ENCODE peak calls at places on chromosomes 12 and 14, in five cellular contexts. W is GM06990, Y is astrocyte, H is mammary epithelial cell, F is adrenal gland. N is an unnamed sample. For H3K36me3 and H3K27me3, the result is how much of the 10 kb centered on the place peaks cover.

GRCh38 chr14:56046546-56046945 is 71.7 kb upstream of the PELI2 start:
- DNase-seq in W (no peak), F (no peak), Y (no peak), H (no peak), N (no peak)

GRCh38 chr12:95060951-95061350 is 12.5 kb downstream of the NR2C1 start:
- DNase-seq in Y (no peak), H (no peak), W (no peak), F (no peak), N (no peak)

GRCh38 chr12:15599266-15600037 is 189.7 kb downstream of the EPS8 start:
- DNase-seq in Y (peak), F (no peak), H (peak), W (no peak), N (peak)

GRCh38 chr12:46657416-46658411 is 168.1 kb downstream of the SLC38A4 start:
- DNase-seq in Y (peak), H (no peak), F (no peak), W (no peak), N (no peak)

GRCh38 chr12:45327823-45328383 is 112.0 kb downstream of the ANO6 start:
- DNase-seq in Y (peak), W (no peak), F (no peak), H (no peak), N (no peak)

GRCh38 chr12:122917508-122918227 is 21.7 kb upstream of the VPS37B start:
- DNase-seq in H (peak), W (no peak), Y (peak), F (peak), N (peak)

GRCh38 chr12:88142610-88142991 is 494 bp downstream of the TMTC3 start:
- DNase-seq in W (no peak), Y (no peak), F (peak), H (peak), N (no peak)

GRCh38 chr12:4562034-4562657 is at the start of gene DYRK4:
- DNase-seq in F (peak), W (no peak), Y (peak), H (peak), N (peak)

GRCh38 chr14:29749327-29749726 is 178.3 kb downstream of the PRKD1 start:
- DNase-seq in Y (peak), F (no peak), W (no peak), H (no peak), N (peak)

GRCh38 chr14:103121846-103122577 is 1.2 kb upstream of the TNFAIP2 start:
- DNase-seq in H (no peak), Y (peak), F (peak), W (no peak), N (no peak)

GRCh38 chr14:85122690-85123089 is 407.3 kb upstream of the FLRT2 start:
- DNase-seq in H (peak), F (no peak), Y (peak), W (no peak), N (no peak)

GRCh38 chr14:56422703-56423213 is 156.8 kb upstream of the TMEM260 start:
- DNase-seq in Y (peak), H (peak), W (no peak), F (peak), N (peak)

GRCh38 chr14:49984419-49984818 is 91.5 kb downstream of the ARF6 start:
- DNase-seq in F (no peak), Y (peak), H (no peak), W (no peak), N (no peak)

DNA sequence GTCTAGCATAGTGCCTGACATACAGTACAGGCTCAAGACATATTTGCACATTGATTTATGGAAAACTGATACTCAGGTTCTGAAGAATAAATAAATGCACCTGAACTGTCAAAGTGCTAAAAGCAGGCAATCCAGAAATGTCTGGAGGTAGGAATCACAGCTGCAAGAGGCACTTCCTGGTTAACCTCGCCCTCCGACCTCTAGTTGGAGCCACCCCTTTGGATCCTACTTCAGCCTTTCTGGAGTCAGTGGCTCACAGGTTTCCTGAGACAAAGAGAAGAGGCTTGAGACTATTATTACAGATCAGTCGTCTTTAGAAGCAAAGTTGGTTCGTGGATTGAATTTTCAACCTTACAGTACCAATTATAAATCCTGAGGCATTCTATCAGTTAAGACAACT is 13.0 kb downstream of the TCP11L2 start:
- DNase-seq in H (no peak), Y (no peak), F (no peak), W (no peak), N (no peak)
- H3K36me3 ChIP-seq in H (under half), Y (under half), F (under half), W (under half), N (under half)

GRCh38 chr12:116945901-116946550 is 35.3 kb downstream of the FBXW8 start:
- DNase-seq in Y (no peak), H (no peak), W (no peak), F (no peak), N (no peak)
- H3K27me3 ChIP-seq in Y (under half), H (under half), W (under half), F (under half), N (under half)

DNA sequence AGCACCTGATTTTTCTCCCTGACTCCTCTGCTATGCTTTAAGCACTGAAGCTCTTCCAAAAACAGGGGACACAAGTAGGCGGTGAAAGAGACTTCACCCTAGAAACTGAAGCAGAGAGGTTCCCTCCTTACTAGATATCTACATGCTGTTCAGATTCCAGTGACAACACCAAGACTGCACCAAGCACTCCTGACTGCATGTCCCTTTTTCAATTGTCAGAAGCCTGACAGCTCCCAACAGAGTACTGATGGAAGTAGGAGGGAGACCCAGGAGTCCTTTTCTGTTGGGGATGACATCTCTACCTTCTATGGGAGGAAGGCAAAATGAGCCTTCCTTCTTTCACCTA is 10.4 kb downstream of the DCTN2 start:
- DNase-seq in H (no peak), F (no peak), Y (no peak), W (no peak), N (no peak)
- H3K36me3 ChIP-seq in H (under half), F (half or more), Y (under half), W (under half), N (under half)

GRCh38 chr12:113551563-113551962 is 79.9 kb upstream of the LHX5 start:
- DNase-seq in F (no peak), H (no peak), W (no peak), Y (no peak), N (no peak)
- H3K27me3 ChIP-seq in F (under half), H (under half), W (under half), Y (under half), N (under half)

GRCh38 chr12:55815473-55815872 is 2.1 kb downstream of the SARNP start:
- DNase-seq in Y (no peak), W (no peak), H (no peak), F (no peak), N (no peak)

GRCh38 chr12:55818886-55819285 is 1.0 kb downstream of the ORMDL2 start:
- DNase-seq in Y (peak), H (no peak), W (no peak), F (no peak), N (no peak)

GRCh38 chr12:55818140-55818728 is 393 bp downstream of the ORMDL2 start:
- DNase-seq in W (no peak), Y (no peak), H (no peak), F (no peak), N (no peak)

GRCh38 chr12:55816876-55817351 is 610 bp downstream of the SARNP start:
- DNase-seq in H (no peak), Y (peak), F (peak), W (peak), N (no peak)

DNA sequence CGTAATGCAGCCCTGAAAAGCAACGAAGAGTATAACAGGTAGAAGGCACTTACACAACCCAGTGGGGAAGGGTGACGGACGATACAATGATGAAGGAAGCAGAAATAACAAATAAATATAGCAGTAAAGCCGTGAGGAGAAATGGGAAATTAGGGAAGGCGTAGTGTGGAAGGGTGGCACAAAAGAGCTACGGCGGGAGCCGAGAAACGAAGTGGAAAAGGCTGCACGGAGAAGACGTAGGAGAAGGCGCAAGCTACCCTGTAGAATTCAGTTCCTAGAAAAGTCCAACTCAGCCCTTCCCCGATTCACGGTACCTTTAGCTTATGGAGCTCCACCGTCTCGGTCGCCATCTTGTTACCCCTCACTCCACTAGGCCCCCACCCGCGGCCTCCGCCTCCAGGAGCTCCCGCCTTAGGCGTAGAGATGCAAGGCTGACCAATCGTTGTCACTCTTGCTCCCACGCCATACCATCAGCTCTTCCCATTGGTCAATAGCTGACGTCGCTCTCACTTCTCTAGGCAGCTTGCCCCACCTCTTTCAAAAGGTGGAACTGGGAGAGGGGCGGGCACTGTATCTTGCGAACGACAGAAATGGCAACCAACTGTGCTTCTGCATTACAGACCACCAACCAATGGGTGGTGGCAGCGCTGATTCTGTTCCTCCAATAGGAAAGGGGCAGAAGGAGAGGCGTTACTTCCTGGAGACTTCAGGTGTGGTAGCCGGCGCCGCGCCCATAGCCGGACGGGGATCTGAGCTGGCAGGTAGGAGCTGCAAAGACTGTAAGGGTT is at the start of the genes ORMDL2 and SARNP:
- DNase-seq in F (peak), W (peak), H (peak), Y (peak), N (peak)
- H3K36me3 ChIP-seq in F (under half), W (under half), H (under half), Y (under half), N (half or more)

DNA sequence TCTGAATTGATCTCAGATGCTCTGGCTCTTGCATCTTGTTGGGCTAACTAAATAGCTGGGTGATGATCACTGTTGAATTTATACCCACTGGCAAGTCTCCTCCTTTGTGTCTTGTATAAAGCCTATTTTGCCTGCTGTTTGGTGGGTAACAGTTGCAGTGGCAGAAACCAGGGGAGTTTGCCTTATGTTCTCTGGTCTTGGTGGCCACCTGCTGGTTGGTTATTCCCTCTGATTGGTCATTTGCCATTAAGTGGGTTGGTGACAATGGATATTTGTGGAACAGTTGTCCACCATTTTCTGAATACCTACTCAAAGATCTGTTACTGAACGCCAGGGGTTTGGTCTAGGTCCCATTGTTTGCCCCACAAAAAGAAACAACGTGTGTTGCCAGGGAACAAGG is 52.1 kb downstream of the AVPR1A start:
- DNase-seq in F (no peak), H (no peak), Y (no peak), W (no peak), N (no peak)
- H3K27me3 ChIP-seq in F (under half), H (under half), Y (under half), W (under half), N (under half)

GRCh38 chr14:21219120-21219519 is 50.1 kb downstream of the HNRNPC start:
- DNase-seq in Y (no peak), F (no peak), W (no peak), H (no peak), N (no peak)

GRCh38 chr14:21211509-21211908 is 55.6 kb upstream of the OR5AU1 start:
- DNase-seq in H (no peak), F (no peak), Y (no peak), W (no peak), N (no peak)

GRCh38 chr14:21215879-21216251 is 53.4 kb downstream of the HNRNPC start:
- DNase-seq in F (no peak), Y (no peak), W (no peak), H (no peak), N (no peak)

GRCh38 chr14:21213652-21214051 is 55.6 kb downstream of the HNRNPC start:
- DNase-seq in H (no peak), F (no peak), Y (no peak), W (no peak), N (no peak)

DNA sequence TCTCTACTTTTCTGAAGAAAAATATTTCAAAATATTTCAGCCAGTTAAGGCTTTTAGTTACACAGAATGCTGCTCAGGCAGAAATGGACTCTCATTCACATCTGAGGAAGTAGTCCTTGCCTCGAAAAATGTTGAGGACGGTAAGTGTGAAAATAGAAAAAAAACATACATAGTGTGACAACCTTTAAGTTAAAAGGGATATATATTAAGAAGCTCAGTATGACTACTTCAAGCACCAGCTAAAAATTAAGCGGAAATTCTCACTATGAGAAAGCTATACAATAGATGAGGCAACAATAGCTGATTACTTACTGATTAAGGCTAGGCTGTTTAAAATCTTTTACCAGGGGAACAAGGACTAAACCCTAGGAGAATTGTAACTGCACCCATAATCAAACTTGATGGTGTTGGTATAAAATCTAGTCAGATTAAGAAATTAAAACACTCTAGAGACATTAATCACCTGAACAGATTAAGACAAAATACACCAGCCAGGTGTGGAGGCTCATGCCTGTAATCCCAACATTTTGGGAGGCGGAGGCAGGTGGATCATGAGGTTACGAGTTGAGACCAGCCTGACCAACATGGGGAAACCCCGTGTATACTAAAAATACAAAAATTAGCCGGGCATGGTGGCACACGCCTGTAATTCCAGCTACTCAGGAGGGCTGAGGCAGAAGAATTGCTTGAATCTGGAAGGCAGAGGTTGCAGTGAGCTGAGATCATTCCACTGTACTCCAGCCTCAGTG is 53.9 kb downstream of the HNRNPC start:
- DNase-seq in Y (no peak), W (no peak), H (peak), F (no peak), N (no peak)
- H3K36me3 ChIP-seq in Y (half or more), W (under half), H (half or more), F (under half), N (half or more)

N was measured in MG63.